ENCODE peak calls at places on chromosomes 11 and 22, in six cellular contexts. K, F, X, O, G and H are unnamed samples.

GRCh38 chr22:37165940-37166674 is 16.4 kb upstream of the IL2RB start:
- DNase-seq in K (no peak), F (no peak), X (peak; percentile 55), O (no peak), G (no peak), H (no peak)

GRCh38 chr11:5198285-5198684 is 2.2 kb downstream of the OR51V1 start:
- DNase-seq in K (no peak), F (no peak), X (no peak), O (no peak), G (no peak), H (no peak)

GRCh38 chr11:103779054-103779453 is 257.4 kb upstream of the DDI1 start:
- DNase-seq in K (no peak), F (no peak), X (no peak), O (peak; percentile 89), G (no peak), H (no peak)

GRCh38 chr11:35912883-35913614 is 30.8 kb upstream of the LDLRAD3 start:
- DNase-seq in K (no peak), F (no peak), X (no peak), O (no peak), G (no peak), H (no peak)

GRCh38 chr11:69374110-69374981 is 80.4 kb downstream of the MYEOV start:
- DNase-seq in K (peak; percentile 10), F (no peak), X (peak; percentile 60), O (no peak), G (no peak), H (no peak)

GRCh38 chr11:75644370-75644769 is 24.5 kb downstream of the MAP6 start:
- DNase-seq in K (no peak), F (no peak), X (no peak), O (no peak), G (no peak), H (no peak)

GRCh38 chr11:2987881-2988280 is 4.2 kb downstream of the NAP1L4 start:
- DNase-seq in K (no peak), F (no peak), X (no peak), O (no peak), G (no peak), H (no peak)

GRCh38 chr11:103327721-103328120 is 218.5 kb downstream of the DYNC2H1 start:
- DNase-seq in K (no peak), F (peak; percentile 83), X (no peak), O (no peak), G (no peak), H (no peak)

GRCh38 chr11:77179048-77179447 is 51.0 kb downstream of the MYO7A start:
- DNase-seq in K (no peak), F (no peak), X (no peak), O (no peak), G (no peak), H (no peak)

GRCh38 chr11:120329556-120329955 is 4.5 kb downstream of the TLCD5 start:
- DNase-seq in K (no peak), F (no peak), X (no peak), O (no peak), G (no peak), H (no peak)

GRCh38 chr11:120327311-120327710 is 2.2 kb downstream of the TLCD5 start:
- DNase-seq in K (no peak), F (no peak), X (no peak), O (no peak), G (no peak), H (no peak)

GRCh38 chr11:120326228-120326627 is 1.1 kb downstream of the TLCD5 start:
- DNase-seq in K (no peak), F (peak; percentile 68), X (no peak), O (no peak), G (no peak), H (peak; percentile 42)

GRCh38 chr11:120324932-120325810 is at the start of gene TLCD5:
- DNase-seq in K (peak; percentile 72), F (peak; percentile 72), X (peak; percentile 84), O (peak; percentile 60), G (peak; percentile 54), H (no peak)

DNA sequence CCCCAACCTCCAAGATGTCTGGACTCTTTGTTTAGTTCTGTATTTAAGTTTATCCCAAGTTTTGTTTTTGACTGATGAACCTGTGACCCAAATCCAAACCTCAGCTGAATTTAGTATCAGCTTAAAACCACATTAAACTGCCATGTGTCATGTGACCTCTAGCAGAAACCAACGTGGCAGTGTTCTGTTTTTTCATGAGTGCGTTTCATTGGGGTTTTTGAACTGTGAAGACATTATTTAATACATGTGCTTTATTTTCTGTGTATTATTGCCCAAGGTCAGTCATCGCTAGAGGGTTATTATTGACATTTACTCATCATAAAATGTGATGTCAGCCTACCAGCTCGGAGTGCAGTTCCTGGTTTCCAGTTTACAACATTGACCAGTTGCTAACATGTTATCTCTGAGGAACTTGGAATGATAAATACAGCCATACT is 1.8 kb downstream of the TLCD5 start:
- DNase-seq in K (no peak), F (peak; percentile 19), X (no peak), O (no peak), G (no peak), H (no peak)
- H3K4me3 ChIP-seq in K (no peak overlapping the region), F (no peak overlapping the region), X (no peak overlapping the region), O (no peak overlapping the region), G (peak overlapping the region; percentile 67), H (no peak overlapping the region)

DNA sequence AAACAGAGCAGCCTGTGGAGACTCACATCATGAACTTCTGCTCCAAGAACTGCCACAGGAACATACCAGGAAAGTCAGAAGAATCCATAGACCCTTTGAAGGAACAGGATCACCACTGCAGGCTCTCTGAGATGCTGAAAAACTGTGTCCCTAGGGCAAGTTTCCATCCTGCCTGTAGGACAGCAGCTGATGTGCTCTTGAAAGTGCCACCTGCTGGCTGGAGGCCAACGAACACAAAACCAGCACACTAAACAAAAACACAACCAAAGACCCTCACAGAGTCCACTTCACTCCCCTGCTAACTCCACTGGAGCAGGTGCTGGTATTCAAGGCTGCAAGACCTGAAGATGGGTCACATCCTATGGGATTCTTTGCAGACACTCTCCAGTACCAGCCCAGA is 12.0 kb upstream of the NXPE1 start:
- DNase-seq in K (no peak), F (no peak), X (no peak), O (no peak), G (no peak), H (no peak)
- TF ChIP-seq CTCF in K (no peak), F (no peak), X (no peak), O (no peak), G (no peak), H (no peak)

GRCh38 chr11:67024410-67024809 is 1.5 kb downstream of the SYT12 start:
- DNase-seq in K (no peak), F (no peak), X (no peak), O (peak; percentile 26), G (no peak), H (no peak)
- H3K4me3 ChIP-seq in K (no peak overlapping the region), F (no peak overlapping the region), X (no peak overlapping the region), O (no peak overlapping the region), G (no peak overlapping the region), H (no peak overlapping the region)

DNA sequence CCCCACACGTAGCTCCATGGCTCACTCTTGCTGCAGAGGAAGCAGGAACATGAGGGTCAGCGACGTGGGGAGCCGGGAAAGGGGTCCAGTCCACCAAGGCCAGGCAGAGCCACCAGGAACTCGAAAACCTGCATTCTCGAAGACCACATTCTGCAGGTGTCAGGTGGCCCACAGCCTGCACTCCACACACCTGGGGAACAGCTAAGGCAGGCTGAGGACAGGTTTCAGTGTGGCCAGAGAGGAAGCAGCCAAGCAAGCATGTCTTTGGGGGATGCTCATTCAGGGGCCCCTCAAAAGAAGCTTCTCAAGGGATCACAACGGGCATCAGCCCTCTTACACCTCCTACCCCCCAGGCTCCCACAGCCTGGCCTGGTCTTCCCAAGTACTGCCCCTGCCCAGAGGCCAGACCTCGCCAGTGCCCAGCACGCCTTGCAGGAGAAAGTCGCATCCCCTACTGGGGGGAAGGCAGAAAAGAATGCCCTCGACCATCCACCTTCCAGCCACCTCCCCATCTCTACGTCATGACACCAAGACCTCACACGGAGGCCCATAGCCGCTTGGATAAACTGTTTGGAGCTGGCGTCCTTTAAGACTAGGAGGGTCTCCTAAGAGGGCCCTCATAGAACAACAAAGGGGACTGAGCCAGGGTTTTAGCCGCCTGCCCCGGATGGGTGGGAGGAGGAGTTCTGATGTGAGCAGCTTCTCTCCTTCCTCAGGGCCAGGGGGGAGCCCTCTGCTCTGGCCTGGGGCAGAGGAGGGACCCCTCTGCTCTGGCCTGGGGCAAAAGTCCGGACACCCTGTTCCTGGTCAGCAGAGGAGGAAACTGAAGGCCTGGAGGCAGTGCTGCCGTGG is 2.9 kb downstream of the CSNK1E start:
- DNase-seq in K (no peak), F (peak; percentile 50), X (no peak), O (peak; percentile 47), G (no peak), H (no peak)
- TF ChIP-seq CTCF in K (no peak), F (peak; percentile 1), X (no peak), O (no peak), G (no peak), H (no peak)

GRCh38 chr22:39501644-39502108 is 414 bp upstream of the MIEF1 start:
- DNase-seq in K (no peak), F (no peak), X (no peak), O (no peak), G (no peak), H (no peak)

GRCh38 chr22:39503590-39503989 is 1.5 kb downstream of the MIEF1 start:
- DNase-seq in K (no peak), F (no peak), X (no peak), O (no peak), G (no peak), H (no peak)

GRCh38 chr22:39502789-39503464 is 837 bp downstream of the MIEF1 start:
- DNase-seq in K (no peak), F (no peak), X (no peak), O (no peak), G (no peak), H (no peak)

GRCh38 chr22:39502109-39502788 is at the start of gene MIEF1:
- DNase-seq in K (peak; percentile 97), F (peak; percentile 97), X (peak; percentile 99), O (peak; percentile 91), G (peak; percentile 94), H (peak; percentile 67)

GRCh38 chr22:39504071-39504470 is 2.0 kb downstream of the MIEF1 start:
- DNase-seq in K (no peak), F (no peak), X (no peak), O (no peak), G (no peak), H (no peak)
- H3K4me3 ChIP-seq in K (no peak overlapping the region), F (no peak overlapping the region), X (no peak overlapping the region), O (no peak overlapping the region), G (peak overlapping the region; percentile 92), H (no peak overlapping the region)